ENCODE peak calls at places on chromosomes 11 and 22, in four cellular contexts. M is IMR-90, F is sigmoid colon, R is H1. E is an unnamed sample.

GRCh38 chr22:50010676-50011446 is 1.7 kb downstream of the IL17REL start:
- DNase-seq in M (no peak), F (peak), R (peak), E (no peak)

GRCh38 chr22:50276143-50276542 is 6.0 kb upstream of the MAPK11 start:
- DNase-seq in M (peak), R (peak), F (peak), E (no peak)

GRCh38 chr22:30143265-30143664 is 63.0 kb downstream of the HORMAD2 start:
- DNase-seq in M (no peak), R (no peak), F (no peak), E (no peak)

GRCh38 chr11:78363018-78363619 is 54.5 kb downstream of the GAB2 start:
- DNase-seq in R (no peak), F (no peak), M (no peak), E (no peak)

GRCh38 chr11:21909145-21909544 is 283.7 kb upstream of the ANO5 start:
- DNase-seq in M (no peak), R (no peak), F (no peak), E (no peak)

GRCh38 chr22:45335021-45335818 is 25.5 kb downstream of the FAM118A start:
- DNase-seq in M (no peak), F (no peak), R (peak), E (peak)

GRCh38 chr11:86244063-86244521 is 461 bp upstream of the EED start:
- DNase-seq in F (peak), R (no peak), M (peak), E (peak)

GRCh38 chr22:44172370-44173108 is 8.2 kb upstream of the PARVG start:
- DNase-seq in R (no peak), F (peak), M (no peak), E (peak)

GRCh38 chr11:15707971-15708370 is 593.2 kb downstream of the INSC start:
- DNase-seq in F (no peak), R (no peak), M (peak), E (peak)

GRCh38 chr11:126925321-126926093 is 75.1 kb downstream of the KIRREL3 start:
- DNase-seq in M (peak), R (no peak), F (no peak), E (peak)

GRCh38 chr11:32034149-32034548 is 56.7 kb upstream of the RCN1 start:
- DNase-seq in R (no peak), F (no peak), M (peak), E (no peak)

GRCh38 chr22:25050566-25050965 is 98.0 kb downstream of the KIAA1671 start:
- DNase-seq in M (no peak), R (no peak), F (no peak), E (no peak)

GRCh38 chr11:117426297-117426685 is 98.6 kb downstream of the CEP164 start:
- DNase-seq in R (peak), M (peak), F (peak), E (peak)

GRCh38 chr22:30502153-30502552 is 3.3 kb downstream of the SEC14L4 start:
- DNase-seq in F (no peak), R (no peak), M (no peak), E (no peak)

GRCh38 chr11:119479685-119480275 is 56.8 kb upstream of the THY1 start:
- DNase-seq in R (peak), F (no peak), M (peak), E (peak)

GRCh38 chr22:41603873-41604332 is 14.3 kb upstream of the PMM1 start:
- DNase-seq in M (no peak), F (no peak), R (no peak), E (no peak)

GRCh38 chr22:45717787-45718186 is 46.2 kb downstream of the ATXN10 start:
- DNase-seq in M (peak), F (no peak), R (no peak), E (no peak)

GRCh38 chr22:39519681-39520053 is 695 bp upstream of the ATF4 start:
- DNase-seq in M (no peak), R (no peak), F (peak), E (peak)
- TF ChIP-seq POLR2A in M (no peak), R (peak), F (peak), E (no peak)

GRCh38 chr22:31637938-31638618 is 23.9 kb downstream of the PISD start:
- DNase-seq in F (no peak), R (no peak), M (no peak), E (no peak)
- TF ChIP-seq POLR2A in F (no peak), R (no peak), M (no peak), E (no peak)

GRCh38 chr11:10930961-10931760 is 73.3 kb upstream of the ZBED5 start:
- DNase-seq in F (peak), R (peak), M (peak), E (peak)
- TF ChIP-seq POLR2A in F (peak), R (no peak), M (peak), E (no peak)

DNA sequence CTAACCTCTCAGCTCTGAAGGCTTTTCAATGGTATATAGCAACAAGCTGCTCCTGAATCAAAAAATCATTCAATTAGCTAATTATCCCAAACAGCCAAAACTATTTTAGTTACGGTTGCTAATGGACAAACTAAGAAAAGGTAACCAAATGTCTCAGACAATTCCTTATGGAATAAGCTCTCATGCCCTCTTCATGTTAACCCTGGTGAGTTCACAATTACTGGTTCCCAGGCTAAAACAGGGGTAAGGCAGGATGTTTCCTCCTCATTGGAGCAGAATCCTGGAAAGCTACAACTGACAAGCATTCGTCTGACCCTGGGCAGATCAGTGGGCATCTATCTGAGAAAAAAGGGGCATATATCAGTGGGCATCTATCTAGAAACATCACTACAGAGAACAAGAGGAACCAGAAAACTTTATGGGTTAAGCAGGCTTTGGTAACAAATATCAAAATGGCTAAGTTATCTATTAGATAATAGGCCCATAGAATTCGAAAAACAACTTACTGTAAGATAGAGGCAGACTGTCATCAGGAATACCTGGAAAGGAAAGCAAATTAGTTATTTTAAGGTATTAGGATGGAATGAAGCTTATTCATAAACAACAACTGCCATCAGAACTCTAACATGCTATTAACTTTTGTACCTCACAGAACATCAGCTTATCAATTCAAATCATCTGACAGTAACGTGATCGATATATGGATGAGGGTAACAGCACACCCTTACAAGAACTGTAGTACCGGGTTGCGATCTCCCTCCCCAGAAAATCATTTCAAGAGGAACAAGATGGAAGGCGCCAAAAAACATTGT is 14.8 kb upstream of the WDR74 start:
- DNase-seq in R (no peak), F (no peak), M (no peak), E (no peak)
- TF ChIP-seq POLR2A in R (peak), F (no peak), M (no peak), E (no peak)

GRCh38 chr22:42848941-42849340 is 8.1 kb downstream of the ARFGAP3 start:
- DNase-seq in M (no peak), F (no peak), R (no peak), E (peak)
- TF ChIP-seq POLR2A in M (no peak), F (no peak), R (no peak), E (no peak)

DNA sequence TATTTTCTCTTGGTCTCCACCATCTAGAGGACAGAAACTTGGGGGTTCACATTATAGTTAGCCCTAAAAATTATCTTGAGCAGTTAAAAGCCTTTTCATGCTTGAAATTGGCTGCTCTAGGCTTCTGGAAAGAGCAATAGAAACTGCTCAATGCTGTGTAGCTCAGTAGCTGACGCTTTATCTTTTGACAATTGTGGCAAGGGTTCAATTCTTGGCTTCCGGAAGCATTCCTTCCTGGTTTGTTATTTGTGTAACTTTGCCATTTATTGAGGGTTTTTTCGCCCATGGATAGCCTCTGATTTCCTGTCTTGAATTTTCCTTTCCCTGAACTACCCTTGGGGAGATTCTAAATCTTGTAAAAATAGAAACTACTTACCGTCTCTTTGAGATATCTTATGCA is 10.3 kb upstream of the OR56A1 start:
- DNase-seq in F (no peak), R (no peak), M (no peak), E (no peak)
- TF ChIP-seq POLR2A in F (no peak), R (no peak), M (no peak), E (no peak)

DNA sequence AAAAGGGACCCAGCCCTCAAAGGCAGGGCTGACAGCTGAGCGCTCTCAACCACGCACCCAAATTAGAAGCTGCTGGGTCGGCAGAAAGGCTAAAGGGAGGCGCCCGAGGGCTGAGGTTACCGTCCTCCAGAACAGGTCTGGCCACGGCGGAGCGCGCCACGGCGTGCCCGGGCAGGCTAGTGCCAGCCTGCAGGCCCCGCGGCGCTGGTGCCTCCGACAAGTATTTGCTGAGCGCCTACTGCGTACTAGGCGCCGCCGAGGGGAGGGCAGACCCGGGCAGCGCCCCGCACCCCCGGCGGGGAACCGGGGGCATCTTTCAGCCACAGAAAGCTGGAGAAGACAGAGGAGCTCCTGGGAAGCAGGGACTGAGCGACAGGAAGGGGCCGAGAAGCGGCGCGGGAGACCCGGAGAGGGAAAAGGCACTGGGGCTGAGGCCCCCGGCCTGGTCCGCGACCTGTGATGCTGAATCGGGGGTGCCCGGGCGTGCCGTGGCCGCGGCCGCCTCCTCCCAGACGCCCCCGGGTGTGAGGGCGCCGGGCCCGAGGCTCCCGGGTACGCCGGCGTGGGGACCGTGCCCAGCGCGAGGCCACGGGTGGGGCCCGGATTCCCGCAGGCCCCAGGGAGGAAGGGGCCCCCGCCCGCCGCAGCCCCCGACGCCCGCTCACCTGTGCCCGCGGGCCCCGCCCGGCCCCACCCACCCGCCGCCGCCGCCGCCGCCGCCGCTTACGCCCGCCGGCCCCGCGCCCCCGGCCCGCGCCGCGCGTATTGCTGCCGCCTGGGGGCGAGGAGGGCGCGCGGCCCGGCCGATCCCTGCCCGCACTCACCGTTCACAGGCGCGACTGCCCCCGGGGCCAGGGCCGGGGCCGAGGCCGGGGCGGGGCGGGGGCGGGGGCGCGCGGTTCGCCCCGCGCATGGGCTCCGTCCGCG is 521 bp downstream of the HRAS start:
- DNase-seq in M (no peak), R (peak), F (no peak), E (peak)
- TF ChIP-seq POLR2A in M (no peak), R (no peak), F (no peak), E (no peak)

DNA sequence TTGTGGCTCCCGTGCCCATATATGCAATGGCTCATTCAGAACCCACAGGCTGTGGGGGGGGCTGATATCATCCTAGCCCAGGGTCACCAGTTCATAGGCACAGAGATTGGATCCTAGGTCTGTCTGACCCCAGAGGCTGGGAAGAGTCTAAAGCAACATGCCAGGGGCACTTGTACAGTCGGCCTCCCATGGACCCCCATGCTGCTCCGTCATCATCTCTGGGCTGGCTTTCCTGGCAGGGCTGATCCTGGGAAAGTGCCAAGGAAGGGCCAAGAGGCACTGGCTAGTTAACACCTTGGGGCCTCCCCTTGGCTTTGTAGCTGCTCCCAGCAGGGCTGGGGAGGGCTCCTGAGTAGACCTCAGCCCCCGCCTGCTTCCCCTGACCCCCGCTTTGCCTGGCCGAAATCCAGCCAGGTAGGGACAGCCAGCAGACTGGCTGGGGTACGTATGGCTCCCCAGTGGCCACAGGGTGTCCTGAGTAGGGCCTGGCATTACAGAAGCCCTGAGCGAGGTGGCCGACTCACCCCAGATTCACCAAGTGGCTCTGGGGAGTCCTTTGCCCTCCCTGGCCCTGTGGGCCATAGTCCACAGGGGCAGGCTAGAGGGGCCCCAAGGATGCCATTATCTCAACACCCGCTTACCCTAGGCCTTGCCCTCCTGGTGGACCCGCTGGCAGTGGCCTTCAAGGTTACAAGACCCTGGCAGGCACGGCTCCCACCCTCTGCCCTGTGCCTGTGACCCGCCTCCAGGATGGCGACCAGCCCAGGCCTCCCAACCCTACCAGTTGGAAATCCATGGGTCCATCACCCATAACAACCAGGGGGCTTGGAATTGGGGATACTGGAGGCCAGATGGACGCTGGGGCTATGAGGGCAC is 22.5 kb downstream of the FADS3 start:
- DNase-seq in F (no peak), M (no peak), R (no peak), E (no peak)
- TF ChIP-seq POLR2A in F (no peak), M (no peak), R (no peak), E (no peak)